ENCODE peak calls at places on chromosomes 5 and 9, in five cellular contexts. I is K562, M is H1, D is transverse colon, O is SK-N-SH. W is an unnamed sample.
A peak's percentile ranks its signal among the peaks of the same experiment; 100 is the strongest.

GRCh38 chr5:146340260-146341081 is 1.8 kb downstream of the POU4F3 start:
- DNase-seq in O (no peak), I (peak; percentile 68), D (no peak), M (no peak), W (no peak)

GRCh38 chr5:65482727-65483473 is 1.2 kb upstream of the ADAMTS6 start:
- DNase-seq in D (no peak), O (peak; percentile 40), M (no peak), I (peak; percentile 11), W (no peak)

GRCh38 chr5:180540050-180540694 is 46.0 kb downstream of the CNOT6 start:
- DNase-seq in O (no peak), I (no peak), M (no peak), D (no peak), W (no peak)

GRCh38 chr5:118891252-118891651 is 97.1 kb downstream of the DTWD2 start:
- DNase-seq in M (no peak), D (no peak), O (no peak), I (no peak), W (no peak)

GRCh38 chr5:35129921-35130485 is 82.3 kb upstream of the AGXT2 start:
- DNase-seq in I (no peak), O (no peak), D (peak; percentile 51), M (no peak), W (no peak)

GRCh38 chr5:60944904-60945759 is at the start of the genes ERCC8 and NDUFAF2:
- DNase-seq in D (peak; percentile 92), M (peak; percentile 57), I (peak; percentile 97), O (peak; percentile 96), W (peak; percentile 95)

GRCh38 chr9:110555551-110555950 is 24.0 kb downstream of the SVEP1 start:
- DNase-seq in O (no peak), D (no peak), M (no peak), I (no peak), W (no peak)

GRCh38 chr9:107935931-107936330 is 446.4 kb upstream of the KLF4 start:
- DNase-seq in M (no peak), O (no peak), I (no peak), D (no peak), W (no peak)

GRCh38 chr5:146890733-146891440 is 12.3 kb upstream of the PPP2R2B start:
- DNase-seq in O (no peak), D (no peak), M (no peak), I (no peak), W (no peak)

GRCh38 chr5:16740476-16740875 is 123.7 kb upstream of the RETREG1 start:
- DNase-seq in I (no peak), O (no peak), D (no peak), M (no peak), W (no peak)

GRCh38 chr5:95861858-95862561 is 39.5 kb upstream of the GLRX start:
- DNase-seq in I (no peak), M (no peak), D (no peak), O (no peak), W (no peak)

GRCh38 chr9:34070601-34071340 is 22.1 kb upstream of the UBAP2 start:
- DNase-seq in O (no peak), M (no peak), D (no peak), I (no peak), W (peak; percentile 24)

GRCh38 chr9:96553070-96553469 is 66.6 kb downstream of the CDC14B start:
- DNase-seq in O (no peak), I (no peak), M (no peak), D (no peak), W (no peak)

GRCh38 chr9:104869801-104870200 is 58.2 kb downstream of the ABCA1 start:
- DNase-seq in D (no peak), M (no peak), I (no peak), O (no peak), W (no peak)

GRCh38 chr9:78103971-78104433 is 72.4 kb upstream of the GNAQ start:
- DNase-seq in O (no peak), D (no peak), I (no peak), M (no peak), W (no peak)

GRCh38 chr5:174520420-174521396 is 203.7 kb upstream of the MSX2 start:
- DNase-seq in D (peak; percentile 10), O (peak; percentile 75), I (no peak), M (peak; percentile 27), W (no peak)
- TF ChIP-seq EP300 in D (no peak), O (no peak), I (no peak), M (peak; percentile 29), W (no peak)

DNA sequence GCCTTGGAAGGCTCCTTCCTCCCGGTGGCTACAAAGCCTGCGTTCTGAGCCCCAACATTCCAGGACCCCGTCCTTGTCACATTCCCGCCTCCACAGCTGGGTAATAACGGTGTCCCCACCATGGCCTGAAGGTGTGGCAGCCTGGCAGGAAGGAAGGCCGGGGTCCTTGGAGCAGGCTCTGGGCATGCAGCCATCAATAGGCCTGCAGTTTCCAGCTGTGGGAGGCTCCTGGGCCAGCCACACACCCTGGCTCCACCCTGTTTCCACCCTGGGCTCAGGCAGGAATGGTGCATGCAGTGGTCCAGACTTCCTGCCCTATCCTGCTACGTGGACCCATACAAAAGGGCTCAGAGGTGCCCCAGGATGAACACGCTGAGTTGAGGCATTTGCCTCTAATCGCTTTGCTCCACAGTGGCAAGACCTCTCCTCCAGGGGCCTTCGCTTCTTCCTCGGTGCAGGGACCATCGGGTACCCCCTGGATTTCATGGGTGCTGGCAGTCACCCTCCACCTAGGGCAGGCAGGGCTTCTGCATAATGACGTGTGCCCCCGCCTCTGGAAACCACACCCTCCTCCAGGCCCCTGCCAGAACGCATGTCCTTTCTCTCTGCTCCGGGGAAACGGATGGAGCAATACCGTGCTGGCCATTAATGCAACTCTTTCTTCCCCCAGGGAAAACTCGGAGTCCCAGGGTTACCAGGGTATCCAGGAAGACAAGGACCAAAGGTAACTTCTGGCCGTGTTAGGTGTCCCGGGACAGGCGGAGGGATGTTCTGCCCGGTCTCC is 95.1 kb upstream of the FCN2 start:
- DNase-seq in I (no peak), M (no peak), D (no peak), O (peak; percentile 48), W (no peak)
- TF ChIP-seq POLR2AphosphoS5 in I (no peak), M (no peak), D (no peak), O (no peak), W (no peak)

GRCh38 chr9:25850803-25851202 is 172.6 kb upstream of the TUSC1 start:
- DNase-seq in I (no peak), M (no peak), D (no peak), O (no peak), W (no peak)

DNA sequence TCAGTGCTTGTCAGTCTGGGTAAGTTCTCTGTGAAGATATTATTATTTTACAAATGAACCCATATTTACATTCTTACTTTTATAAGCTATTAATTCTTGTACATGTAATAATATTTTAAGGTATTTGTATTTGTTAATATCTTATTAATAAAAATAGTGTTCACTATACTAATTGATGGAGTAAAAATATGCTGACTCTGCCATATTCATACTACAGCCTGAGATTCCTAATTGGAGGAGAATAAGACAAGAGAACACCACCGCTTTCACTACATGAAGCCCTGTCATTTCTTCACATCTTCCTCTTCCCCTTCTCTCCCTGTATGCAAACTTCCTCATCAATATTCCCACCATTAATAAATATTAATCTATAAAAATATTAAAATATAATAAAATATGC is 167.6 kb upstream of the TUSC1 start:
- DNase-seq in I (no peak), O (no peak), D (no peak), M (no peak), W (no peak)
- H3K9me3 ChIP-seq in I (no peaks in the 10 kb centered on the region), O (peaks cover 7% of the 10 kb centered on the region), D (no peaks in the 10 kb centered on the region), M (peaks cover 4% of the 10 kb centered on the region), W (no peaks in the 10 kb centered on the region)

DNA sequence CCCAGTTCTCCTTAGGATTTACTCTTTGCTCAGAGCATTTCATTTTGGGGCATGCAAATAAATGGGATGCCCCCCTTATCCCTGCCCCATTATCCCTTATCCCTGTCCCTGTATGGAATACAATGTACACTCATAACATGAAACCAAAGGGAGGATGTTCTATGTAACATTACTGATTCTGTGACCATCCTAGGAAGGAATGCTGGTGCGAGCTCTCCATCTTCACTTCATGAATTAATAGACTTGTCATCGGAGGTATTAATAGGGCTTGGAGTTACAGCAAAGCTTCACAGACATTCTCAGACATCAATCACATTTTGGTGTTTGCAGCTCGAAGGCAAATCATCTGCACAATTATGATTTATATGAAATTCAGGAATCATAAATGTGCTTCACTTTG is 20.4 kb upstream of the PIK3R1 start:
- DNase-seq in O (no peak), I (no peak), M (no peak), D (no peak), W (no peak)
- TF ChIP-seq EP300 in O (no peak), I (no peak), M (no peak), D (no peak), W (no peak)

GRCh38 chr5:14510156-14510734 is 71.3 kb upstream of the OTULINL start:
- DNase-seq in D (no peak), M (no peak), O (no peak), I (no peak), W (no peak)
- TF ChIP-seq POLR2AphosphoS5 in D (no peak), M (no peak), O (peak; percentile 8), I (no peak), W (no peak)

GRCh38 chr9:101751895-101752294 is 13.4 kb upstream of the GRIN3A start:
- DNase-seq in O (no peak), I (no peak), D (no peak), M (no peak), W (no peak)
- H3K9me3 ChIP-seq in O (no peaks in the 10 kb centered on the region), I (no peaks in the 10 kb centered on the region), D (no peaks in the 10 kb centered on the region), M (no peaks in the 10 kb centered on the region), W (no peaks in the 10 kb centered on the region)

GRCh38 chr5:132363431-132364112 is 5.9 kb upstream of the SLC22A5 start:
- DNase-seq in I (peak; percentile 50), O (no peak), M (no peak), D (no peak), W (no peak)
- TF ChIP-seq EP300 in I (no peak), O (no peak), M (no peak), D (peak; percentile 59), W (peak; percentile 79)